ENCODE peak calls at places on chromosome 20, in six cellular contexts. One of them, this sample, is unnamed. For H3K36me3, the result is how much of the 10 kb centered on the place peaks cover.

GRCh38 chr20:48826064-48826463 is 1.7 kb downstream of the PREX1 start:
- DNase-seq in body of pancreas: no peak
- DNase-seq in neuronal stem cell: peak
- DNase-seq in OCI-LY7: no peak
- DNase-seq in stomach: no peak
- DNase-seq in RWPE2: no peak
- DNase-seq in this sample: no peak

GRCh38 chr20:11114382-11114781 is 440.6 kb upstream of the JAG1 start:
- DNase-seq in body of pancreas: no peak
- DNase-seq in neuronal stem cell: no peak
- DNase-seq in OCI-LY7: no peak
- DNase-seq in stomach: no peak
- DNase-seq in RWPE2: no peak
- DNase-seq in this sample: no peak

GRCh38 chr20:62674370-62674769 is 32.1 kb downstream of the SLCO4A1 start:
- DNase-seq in body of pancreas: no peak
- DNase-seq in neuronal stem cell: no peak
- DNase-seq in OCI-LY7: no peak
- DNase-seq in stomach: no peak
- DNase-seq in RWPE2: no peak
- DNase-seq in this sample: no peak

GRCh38 chr20:18240997-18241396 is 47.3 kb upstream of the ZNF133 start:
- DNase-seq in body of pancreas: no peak
- DNase-seq in neuronal stem cell: no peak
- DNase-seq in OCI-LY7: no peak
- DNase-seq in stomach: no peak
- DNase-seq in RWPE2: no peak
- DNase-seq in this sample: no peak

GRCh38 chr20:19888269-19888669 is 128.9 kb upstream of the NAA20 start:
- DNase-seq in body of pancreas: no peak
- DNase-seq in neuronal stem cell: no peak
- DNase-seq in OCI-LY7: no peak
- DNase-seq in stomach: no peak
- DNase-seq in RWPE2: no peak
- DNase-seq in this sample: no peak

GRCh38 chr20:46406986-46407670 is 713 bp upstream of the ELMO2 start:
- DNase-seq in body of pancreas: peak
- DNase-seq in neuronal stem cell: no peak
- DNase-seq in OCI-LY7: peak
- DNase-seq in stomach: peak
- DNase-seq in RWPE2: peak
- DNase-seq in this sample: peak

GRCh38 chr20:10447028-10447427 is 11.9 kb downstream of the SLX4IP start:
- DNase-seq in body of pancreas: no peak
- DNase-seq in neuronal stem cell: no peak
- DNase-seq in OCI-LY7: peak
- DNase-seq in stomach: peak
- DNase-seq in RWPE2: no peak
- DNase-seq in this sample: peak

GRCh38 chr20:32432277-32432676 is 74.1 kb downstream of the ASXL1 start:
- DNase-seq in body of pancreas: peak
- DNase-seq in neuronal stem cell: no peak
- DNase-seq in OCI-LY7: no peak
- DNase-seq in stomach: no peak
- DNase-seq in RWPE2: no peak
- DNase-seq in this sample: no peak

GRCh38 chr20:15772826-15773225 is 800.4 kb downstream of the KIF16B start:
- DNase-seq in body of pancreas: no peak
- DNase-seq in neuronal stem cell: no peak
- DNase-seq in OCI-LY7: no peak
- DNase-seq in stomach: no peak
- DNase-seq in RWPE2: no peak
- DNase-seq in this sample: no peak

GRCh38 chr20:51494241-51495110 is 48.0 kb downstream of the NFATC2 start:
- DNase-seq in body of pancreas: no peak
- DNase-seq in neuronal stem cell: no peak
- DNase-seq in OCI-LY7: no peak
- DNase-seq in stomach: no peak
- DNase-seq in RWPE2: peak
- DNase-seq in this sample: peak

GRCh38 chr20:433300-433975 is 25.3 kb downstream of the RBCK1 start:
- DNase-seq in body of pancreas: no peak
- DNase-seq in neuronal stem cell: no peak
- DNase-seq in OCI-LY7: no peak
- DNase-seq in stomach: no peak
- DNase-seq in RWPE2: peak
- DNase-seq in this sample: peak

GRCh38 chr20:21725892-21726291 is 20.4 kb downstream of the PAX1 start:
- DNase-seq in body of pancreas: no peak
- DNase-seq in neuronal stem cell: no peak
- DNase-seq in OCI-LY7: no peak
- DNase-seq in stomach: no peak
- DNase-seq in RWPE2: no peak
- DNase-seq in this sample: no peak

GRCh38 chr20:19104186-19104585 is 108.3 kb upstream of the SLC24A3 start:
- DNase-seq in body of pancreas: no peak
- DNase-seq in neuronal stem cell: no peak
- DNase-seq in OCI-LY7: no peak
- DNase-seq in stomach: no peak
- DNase-seq in RWPE2: no peak
- DNase-seq in this sample: no peak

GRCh38 chr20:35295674-35296073 is 3.4 kb upstream of the FAM83C start:
- DNase-seq in body of pancreas: no peak
- DNase-seq in neuronal stem cell: no peak
- DNase-seq in OCI-LY7: no peak
- DNase-seq in stomach: no peak
- DNase-seq in RWPE2: no peak
- DNase-seq in this sample: no peak

GRCh38 chr20:49279677-49280462 is 2.0 kb upstream of the ZNFX1 start:
- DNase-seq in body of pancreas: no peak
- DNase-seq in neuronal stem cell: no peak
- DNase-seq in OCI-LY7: peak
- DNase-seq in stomach: no peak
- DNase-seq in RWPE2: no peak
- DNase-seq in this sample: no peak

GRCh38 chr20:36004045-36004444 is 35.7 kb downstream of the CNBD2 start:
- DNase-seq in body of pancreas: no peak
- DNase-seq in neuronal stem cell: no peak
- DNase-seq in OCI-LY7: no peak
- DNase-seq in stomach: no peak
- DNase-seq in RWPE2: peak
- DNase-seq in this sample: no peak

GRCh38 chr20:62918830-62919229 is 7.5 kb downstream of the DIDO1 start:
- DNase-seq in body of pancreas: no peak
- DNase-seq in neuronal stem cell: no peak
- DNase-seq in OCI-LY7: peak
- DNase-seq in stomach: no peak
- DNase-seq in RWPE2: peak
- DNase-seq in this sample: peak

GRCh38 chr20:49987015-49987867 is 4.5 kb downstream of the SNAI1 start:
- DNase-seq in body of pancreas: no peak
- DNase-seq in neuronal stem cell: no peak
- DNase-seq in OCI-LY7: no peak
- DNase-seq in stomach: no peak
- DNase-seq in RWPE2: no peak
- DNase-seq in this sample: no peak

GRCh38 chr20:55160022-55160421 is 684.6 kb downstream of the DOK5 start:
- DNase-seq in body of pancreas: no peak
- DNase-seq in neuronal stem cell: no peak
- DNase-seq in OCI-LY7: no peak
- DNase-seq in stomach: no peak
- DNase-seq in RWPE2: no peak
- DNase-seq in this sample: no peak

GRCh38 chr20:56372850-56373249 is 14.1 kb downstream of the FAM210B start:
- DNase-seq in body of pancreas: no peak
- DNase-seq in neuronal stem cell: no peak
- DNase-seq in OCI-LY7: no peak
- DNase-seq in stomach: no peak
- DNase-seq in RWPE2: no peak
- DNase-seq in this sample: no peak
- H3K36me3 ChIP-seq in body of pancreas: under half
- H3K36me3 ChIP-seq in neuronal stem cell: under half
- H3K36me3 ChIP-seq in OCI-LY7: half or more
- H3K36me3 ChIP-seq in stomach: under half
- H3K36me3 ChIP-seq in RWPE2: half or more
- H3K36me3 ChIP-seq in this sample: under half

DNA sequence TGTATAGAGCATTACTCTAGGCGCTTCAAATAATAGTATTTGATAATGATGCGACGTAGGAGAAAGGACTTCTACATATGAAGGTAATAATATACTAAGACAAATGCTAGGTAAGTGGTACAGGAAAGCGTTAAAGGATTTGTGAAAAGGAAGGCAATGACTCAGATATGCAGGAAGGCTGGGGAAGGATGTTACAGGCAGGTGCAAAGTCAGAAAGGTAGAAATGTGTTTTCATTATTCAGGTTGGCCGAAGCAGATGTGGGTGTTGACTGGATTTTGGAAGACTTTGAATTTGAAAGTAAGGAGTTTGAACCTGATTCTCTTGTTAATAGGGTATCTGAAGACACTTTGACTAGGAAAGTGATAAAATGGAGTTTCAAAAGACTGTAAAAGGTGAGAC is 51.0 kb downstream of the STK4 start:
- DNase-seq in body of pancreas: no peak
- DNase-seq in neuronal stem cell: no peak
- DNase-seq in OCI-LY7: no peak
- DNase-seq in stomach: no peak
- DNase-seq in RWPE2: no peak
- DNase-seq in this sample: no peak
- H3K4me3 ChIP-seq in body of pancreas: no peak
- H3K4me3 ChIP-seq in neuronal stem cell: no peak
- H3K4me3 ChIP-seq in OCI-LY7: no peak
- H3K4me3 ChIP-seq in stomach: no peak
- H3K4me3 ChIP-seq in RWPE2: no peak
- H3K4me3 ChIP-seq in this sample: no peak

GRCh38 chr20:54149765-54150264 is 24.0 kb downstream of the CYP24A1 start:
- DNase-seq in body of pancreas: no peak
- DNase-seq in neuronal stem cell: no peak
- DNase-seq in OCI-LY7: no peak
- DNase-seq in stomach: no peak
- DNase-seq in RWPE2: no peak
- DNase-seq in this sample: no peak
- H3K27ac ChIP-seq in body of pancreas: no peak
- H3K27ac ChIP-seq in neuronal stem cell: no peak
- H3K27ac ChIP-seq in OCI-LY7: no peak
- H3K27ac ChIP-seq in stomach: no peak
- H3K27ac ChIP-seq in RWPE2: peak
- H3K27ac ChIP-seq in this sample: no peak

GRCh38 chr20:5722927-5723326 is 27.3 kb upstream of the SHLD1 start:
- DNase-seq in body of pancreas: no peak
- DNase-seq in neuronal stem cell: no peak
- DNase-seq in OCI-LY7: no peak
- DNase-seq in stomach: no peak
- DNase-seq in RWPE2: no peak
- DNase-seq in this sample: peak

GRCh38 chr20:5716953-5717352 is 33.2 kb upstream of the SHLD1 start:
- DNase-seq in body of pancreas: no peak
- DNase-seq in neuronal stem cell: no peak
- DNase-seq in OCI-LY7: no peak
- DNase-seq in stomach: no peak
- DNase-seq in RWPE2: no peak
- DNase-seq in this sample: no peak

GRCh38 chr20:5718896-5719595 is 31.2 kb upstream of the SHLD1 start:
- DNase-seq in body of pancreas: no peak
- DNase-seq in neuronal stem cell: no peak
- DNase-seq in OCI-LY7: no peak
- DNase-seq in stomach: no peak
- DNase-seq in RWPE2: no peak
- DNase-seq in this sample: no peak

GRCh38 chr20:5720696-5721095 is 29.5 kb upstream of the SHLD1 start:
- DNase-seq in body of pancreas: no peak
- DNase-seq in neuronal stem cell: no peak
- DNase-seq in OCI-LY7: no peak
- DNase-seq in stomach: no peak
- DNase-seq in RWPE2: no peak
- DNase-seq in this sample: no peak

GRCh38 chr20:5719861-5720401 is 30.3 kb upstream of the SHLD1 start:
- DNase-seq in body of pancreas: no peak
- DNase-seq in neuronal stem cell: no peak
- DNase-seq in OCI-LY7: no peak
- DNase-seq in stomach: no peak
- DNase-seq in RWPE2: no peak
- DNase-seq in this sample: no peak
- H3K36me3 ChIP-seq in body of pancreas: under half
- H3K36me3 ChIP-seq in neuronal stem cell: under half
- H3K36me3 ChIP-seq in OCI-LY7: under half
- H3K36me3 ChIP-seq in stomach: under half
- H3K36me3 ChIP-seq in RWPE2: under half
- H3K36me3 ChIP-seq in this sample: under half

GRCh38 chr20:58755062-58755697 is 62.6 kb downstream of the NPEPL1 start:
- DNase-seq in body of pancreas: no peak
- DNase-seq in neuronal stem cell: no peak
- DNase-seq in OCI-LY7: no peak
- DNase-seq in stomach: no peak
- DNase-seq in RWPE2: no peak
- DNase-seq in this sample: no peak
- H3K4me3 ChIP-seq in body of pancreas: no peak
- H3K4me3 ChIP-seq in neuronal stem cell: no peak
- H3K4me3 ChIP-seq in OCI-LY7: no peak
- H3K4me3 ChIP-seq in stomach: no peak
- H3K4me3 ChIP-seq in RWPE2: no peak
- H3K4me3 ChIP-seq in this sample: no peak

GRCh38 chr20:57474191-57474590 is 50.7 kb downstream of the CTCFL start:
- DNase-seq in body of pancreas: no peak
- DNase-seq in neuronal stem cell: no peak
- DNase-seq in OCI-LY7: no peak
- DNase-seq in stomach: no peak
- DNase-seq in RWPE2: no peak
- DNase-seq in this sample: no peak

GRCh38 chr20:57473246-57474042 is 51.5 kb downstream of the CTCFL start:
- DNase-seq in body of pancreas: peak
- DNase-seq in neuronal stem cell: no peak
- DNase-seq in OCI-LY7: peak
- DNase-seq in stomach: no peak
- DNase-seq in RWPE2: peak
- DNase-seq in this sample: no peak

GRCh38 chr20:57476073-57476526 is 48.8 kb downstream of the CTCFL start:
- DNase-seq in body of pancreas: no peak
- DNase-seq in neuronal stem cell: no peak
- DNase-seq in OCI-LY7: peak
- DNase-seq in stomach: no peak
- DNase-seq in RWPE2: peak
- DNase-seq in this sample: no peak

GRCh38 chr20:57475388-57476072 is 49.4 kb downstream of the CTCFL start:
- DNase-seq in body of pancreas: no peak
- DNase-seq in neuronal stem cell: no peak
- DNase-seq in OCI-LY7: peak
- DNase-seq in stomach: no peak
- DNase-seq in RWPE2: peak
- DNase-seq in this sample: no peak

GRCh38 chr20:57474816-57475215 is 50.1 kb downstream of the CTCFL start:
- DNase-seq in body of pancreas: no peak
- DNase-seq in neuronal stem cell: no peak
- DNase-seq in OCI-LY7: peak
- DNase-seq in stomach: no peak
- DNase-seq in RWPE2: peak
- DNase-seq in this sample: no peak
- H3K27ac ChIP-seq in body of pancreas: no peak
- H3K27ac ChIP-seq in neuronal stem cell: no peak
- H3K27ac ChIP-seq in OCI-LY7: peak
- H3K27ac ChIP-seq in stomach: no peak
- H3K27ac ChIP-seq in RWPE2: no peak
- H3K27ac ChIP-seq in this sample: no peak